ENCODE peak calls at places on chromosomes 6 and 20, in five cellular contexts. One of them, this sample, is unnamed.

GRCh38 chr6:30238178-30238795 is 25.1 kb upstream of the TRIM26 start:
- DNase-seq in astrocyte of the spinal cord: no peak
- DNase-seq in activated B cell treated with CpG ODN at 0.5 μM for 24 hours: no peak
- DNase-seq in coronary artery: no peak
- DNase-seq in sigmoid colon: no peak
- DNase-seq in this sample: no peak

GRCh38 chr20:7490288-7490687 is 450.0 kb downstream of the HAO1 start:
- DNase-seq in sigmoid colon: no peak
- DNase-seq in coronary artery: no peak
- DNase-seq in astrocyte of the spinal cord: no peak
- DNase-seq in activated B cell treated with CpG ODN at 0.5 μM for 24 hours: no peak
- DNase-seq in this sample: no peak

GRCh38 chr6:23086100-23086499 is 516.7 kb downstream of the HDGFL1 start:
- DNase-seq in activated B cell treated with CpG ODN at 0.5 μM for 24 hours: no peak
- DNase-seq in sigmoid colon: no peak
- DNase-seq in coronary artery: no peak
- DNase-seq in astrocyte of the spinal cord: no peak
- DNase-seq in this sample: no peak

GRCh38 chr6:48389146-48390043 is 278.4 kb upstream of the PTCHD4 start:
- DNase-seq in coronary artery: no peak
- DNase-seq in sigmoid colon: no peak
- DNase-seq in astrocyte of the spinal cord: no peak
- DNase-seq in activated B cell treated with CpG ODN at 0.5 μM for 24 hours: no peak
- DNase-seq in this sample: no peak

GRCh38 chr20:39607124-39607523 is 645.0 kb downstream of the DHX35 start:
- DNase-seq in coronary artery: no peak
- DNase-seq in astrocyte of the spinal cord: peak; percentile 83
- DNase-seq in sigmoid colon: no peak
- DNase-seq in activated B cell treated with CpG ODN at 0.5 μM for 24 hours: no peak
- DNase-seq in this sample: no peak

GRCh38 chr6:33995046-33995872 is 150.6 kb downstream of the GRM4 start:
- DNase-seq in sigmoid colon: no peak
- DNase-seq in astrocyte of the spinal cord: no peak
- DNase-seq in coronary artery: peak; percentile 66
- DNase-seq in activated B cell treated with CpG ODN at 0.5 μM for 24 hours: no peak
- DNase-seq in this sample: no peak

GRCh38 chr6:84768442-84769174 is 4.2 kb upstream of the TBX18 start:
- DNase-seq in astrocyte of the spinal cord: peak; percentile 65
- DNase-seq in activated B cell treated with CpG ODN at 0.5 μM for 24 hours: no peak
- DNase-seq in sigmoid colon: no peak
- DNase-seq in coronary artery: no peak
- DNase-seq in this sample: no peak

GRCh38 chr6:19399406-19399805 is 437.8 kb upstream of the ID4 start:
- DNase-seq in sigmoid colon: peak; percentile 65
- DNase-seq in activated B cell treated with CpG ODN at 0.5 μM for 24 hours: no peak
- DNase-seq in astrocyte of the spinal cord: peak; percentile 83
- DNase-seq in coronary artery: no peak
- DNase-seq in this sample: no peak

GRCh38 chr6:114087496-114087895 is 116.5 kb upstream of the HDAC2 start:
- DNase-seq in astrocyte of the spinal cord: no peak
- DNase-seq in sigmoid colon: no peak
- DNase-seq in activated B cell treated with CpG ODN at 0.5 μM for 24 hours: no peak
- DNase-seq in coronary artery: no peak
- DNase-seq in this sample: no peak

GRCh38 chr6:15715060-15715459 is 52.2 kb upstream of the DTNBP1 start:
- DNase-seq in astrocyte of the spinal cord: peak; percentile 5
- DNase-seq in coronary artery: no peak
- DNase-seq in sigmoid colon: no peak
- DNase-seq in activated B cell treated with CpG ODN at 0.5 μM for 24 hours: no peak
- DNase-seq in this sample: no peak

GRCh38 chr20:4082406-4083102 is 67.2 kb upstream of the RNF24 start:
- DNase-seq in astrocyte of the spinal cord: peak; percentile 80
- DNase-seq in coronary artery: no peak
- DNase-seq in activated B cell treated with CpG ODN at 0.5 μM for 24 hours: peak; percentile 26
- DNase-seq in sigmoid colon: peak; percentile 84
- DNase-seq in this sample: peak; percentile 68

GRCh38 chr6:155079985-155080452 is 84.9 kb downstream of the TIAM2 start:
- DNase-seq in activated B cell treated with CpG ODN at 0.5 μM for 24 hours: no peak
- DNase-seq in astrocyte of the spinal cord: no peak
- DNase-seq in sigmoid colon: no peak
- DNase-seq in coronary artery: no peak
- DNase-seq in this sample: peak; percentile 19

GRCh38 chr6:130459316-130459715 is 93.5 kb downstream of the TMEM200A start:
- DNase-seq in astrocyte of the spinal cord: no peak
- DNase-seq in coronary artery: no peak
- DNase-seq in activated B cell treated with CpG ODN at 0.5 μM for 24 hours: no peak
- DNase-seq in sigmoid colon: no peak
- DNase-seq in this sample: no peak

GRCh38 chr6:165821754-165822153 is 158.7 kb upstream of the PDE10A start:
- DNase-seq in sigmoid colon: no peak
- DNase-seq in coronary artery: no peak
- DNase-seq in activated B cell treated with CpG ODN at 0.5 μM for 24 hours: no peak
- DNase-seq in astrocyte of the spinal cord: no peak
- DNase-seq in this sample: no peak

GRCh38 chr6:38484656-38485055 is 155.1 kb downstream of the BTBD9 start:
- DNase-seq in sigmoid colon: no peak
- DNase-seq in coronary artery: no peak
- DNase-seq in astrocyte of the spinal cord: no peak
- DNase-seq in activated B cell treated with CpG ODN at 0.5 μM for 24 hours: no peak
- DNase-seq in this sample: no peak

GRCh38 chr20:32528291-32528891 is 56.7 kb downstream of the NOL4L start:
- DNase-seq in coronary artery: no peak
- DNase-seq in astrocyte of the spinal cord: no peak
- DNase-seq in sigmoid colon: no peak
- DNase-seq in activated B cell treated with CpG ODN at 0.5 μM for 24 hours: no peak
- DNase-seq in this sample: no peak

GRCh38 chr20:54203281-54203680 is 4.6 kb upstream of the PFDN4 start:
- DNase-seq in sigmoid colon: no peak
- DNase-seq in activated B cell treated with CpG ODN at 0.5 μM for 24 hours: no peak
- DNase-seq in coronary artery: no peak
- DNase-seq in astrocyte of the spinal cord: no peak
- DNase-seq in this sample: no peak

GRCh38 chr6:12014027-12014872 is 2.1 kb downstream of the HIVEP1 start:
- DNase-seq in activated B cell treated with CpG ODN at 0.5 μM for 24 hours: no peak
- DNase-seq in coronary artery: no peak
- DNase-seq in sigmoid colon: no peak
- DNase-seq in astrocyte of the spinal cord: peak; percentile 83
- DNase-seq in this sample: no peak

GRCh38 chr6:37731888-37732287 is 34.2 kb upstream of the MDGA1 start:
- DNase-seq in astrocyte of the spinal cord: no peak
- DNase-seq in sigmoid colon: no peak
- DNase-seq in activated B cell treated with CpG ODN at 0.5 μM for 24 hours: peak; percentile 40
- DNase-seq in coronary artery: no peak
- DNase-seq in this sample: peak; percentile 45

GRCh38 chr20:53736757-53737403 is 143.2 kb upstream of the ZNF217 start:
- DNase-seq in astrocyte of the spinal cord: no peak
- DNase-seq in sigmoid colon: no peak
- DNase-seq in activated B cell treated with CpG ODN at 0.5 μM for 24 hours: no peak
- DNase-seq in coronary artery: no peak
- DNase-seq in this sample: no peak

GRCh38 chr20:49661560-49662329 is 51.9 kb downstream of the B4GALT5 start:
- DNase-seq in activated B cell treated with CpG ODN at 0.5 μM for 24 hours: no peak
- DNase-seq in coronary artery: no peak
- DNase-seq in sigmoid colon: no peak
- DNase-seq in astrocyte of the spinal cord: no peak
- DNase-seq in this sample: no peak

GRCh38 chr6:41092421-41093140 is 19.8 kb downstream of the NFYA start:
- DNase-seq in astrocyte of the spinal cord: peak; percentile 20
- DNase-seq in coronary artery: no peak
- DNase-seq in activated B cell treated with CpG ODN at 0.5 μM for 24 hours: no peak
- DNase-seq in sigmoid colon: no peak
- DNase-seq in this sample: no peak

GRCh38 chr20:52524865-52525264 is 333.3 kb upstream of the ZFP64 start:
- DNase-seq in activated B cell treated with CpG ODN at 0.5 μM for 24 hours: no peak
- DNase-seq in coronary artery: no peak
- DNase-seq in sigmoid colon: no peak
- DNase-seq in astrocyte of the spinal cord: peak; percentile 0
- DNase-seq in this sample: no peak

GRCh38 chr20:50067018-50067417 is 45.9 kb downstream of the UBE2V1 start:
- DNase-seq in sigmoid colon: no peak
- DNase-seq in activated B cell treated with CpG ODN at 0.5 μM for 24 hours: no peak
- DNase-seq in coronary artery: no peak
- DNase-seq in astrocyte of the spinal cord: no peak
- DNase-seq in this sample: no peak

GRCh38 chr20:364905-365794 is 15.4 kb upstream of the TRIB3 start:
- DNase-seq in activated B cell treated with CpG ODN at 0.5 μM for 24 hours: no peak
- DNase-seq in coronary artery: no peak
- DNase-seq in sigmoid colon: no peak
- DNase-seq in astrocyte of the spinal cord: no peak
- DNase-seq in this sample: no peak

GRCh38 chr20:62897666-62898065 is 28.6 kb downstream of the DIDO1 start:
- DNase-seq in astrocyte of the spinal cord: no peak
- DNase-seq in activated B cell treated with CpG ODN at 0.5 μM for 24 hours: no peak
- DNase-seq in sigmoid colon: peak; percentile 62
- DNase-seq in coronary artery: no peak
- DNase-seq in this sample: no peak

GRCh38 chr6:5851261-5851757 is 155.4 kb downstream of the NRN1 start:
- DNase-seq in coronary artery: no peak
- DNase-seq in astrocyte of the spinal cord: peak; percentile 39
- DNase-seq in sigmoid colon: no peak
- DNase-seq in activated B cell treated with CpG ODN at 0.5 μM for 24 hours: peak; percentile 55
- DNase-seq in this sample: peak; percentile 50

GRCh38 chr6:19771753-19772336 is 65.3 kb upstream of the ID4 start:
- DNase-seq in coronary artery: no peak
- DNase-seq in astrocyte of the spinal cord: no peak
- DNase-seq in activated B cell treated with CpG ODN at 0.5 μM for 24 hours: no peak
- DNase-seq in sigmoid colon: no peak
- DNase-seq in this sample: no peak

GRCh38 chr20:32823078-32823477 is 3.3 kb downstream of the MAPRE1 start:
- DNase-seq in coronary artery: no peak
- DNase-seq in activated B cell treated with CpG ODN at 0.5 μM for 24 hours: no peak
- DNase-seq in astrocyte of the spinal cord: peak; percentile 66
- DNase-seq in sigmoid colon: no peak
- DNase-seq in this sample: no peak

GRCh38 chr6:148677594-148678476 is 69.0 kb upstream of the UST start:
- DNase-seq in activated B cell treated with CpG ODN at 0.5 μM for 24 hours: no peak
- DNase-seq in coronary artery: no peak
- DNase-seq in sigmoid colon: no peak
- DNase-seq in astrocyte of the spinal cord: no peak
- DNase-seq in this sample: peak; percentile 79

DNA sequence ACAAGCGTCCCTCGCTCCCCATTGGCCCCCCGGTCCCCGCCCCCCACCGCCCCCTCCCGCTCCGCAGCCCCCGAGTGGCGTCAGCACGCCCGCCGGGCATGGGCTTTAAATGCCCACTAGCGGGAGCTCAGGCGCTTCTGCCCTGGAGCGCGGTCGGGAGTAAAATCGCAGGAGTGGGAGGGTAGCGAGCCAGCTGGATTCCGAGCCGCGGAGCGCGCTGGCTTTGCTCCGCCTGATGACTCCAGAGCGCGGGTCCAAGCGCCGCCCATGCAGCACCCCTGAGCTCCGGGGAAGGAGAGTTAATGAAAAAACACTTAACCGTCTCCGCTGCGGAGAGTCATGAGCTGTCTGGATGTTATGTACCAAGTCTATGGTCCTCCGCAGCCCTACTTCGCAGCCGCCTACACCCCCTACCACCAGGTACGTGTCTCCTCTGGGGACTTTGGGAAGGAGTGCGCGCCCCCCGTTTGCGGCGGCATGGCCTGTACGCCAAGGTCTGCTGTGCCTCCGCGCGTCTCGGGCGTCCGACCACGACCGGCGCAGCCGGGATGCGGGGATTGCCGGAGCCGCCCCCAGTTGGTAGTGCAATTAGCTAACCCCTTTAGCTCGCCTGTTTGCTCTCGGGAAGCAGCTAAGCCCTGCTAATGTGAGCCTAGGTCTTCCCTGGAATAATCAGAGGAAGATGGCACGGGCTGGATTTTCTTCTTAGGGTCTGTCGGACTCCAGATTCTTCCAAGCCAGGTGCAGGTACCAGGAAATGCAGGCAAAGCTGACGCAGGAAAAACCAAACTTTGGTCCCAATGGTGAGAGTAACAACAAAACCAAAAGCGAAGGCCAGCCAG is at the start of gene VGLL2:
- DNase-seq in astrocyte of the spinal cord: peak; percentile 29
- DNase-seq in coronary artery: no peak
- DNase-seq in sigmoid colon: peak; percentile 65
- DNase-seq in activated B cell treated with CpG ODN at 0.5 μM for 24 hours: no peak
- DNase-seq in this sample: peak; percentile 21
- TF ChIP-seq CTCF in astrocyte of the spinal cord: peak; percentile 3
- TF ChIP-seq CTCF in coronary artery: no peak
- TF ChIP-seq CTCF in sigmoid colon: no peak
- TF ChIP-seq CTCF in activated B cell treated with CpG ODN at 0.5 μM for 24 hours: no peak
- TF ChIP-seq CTCF in this sample: no peak

GRCh38 chr20:41160686-41161085 is 23.3 kb downstream of the PLCG1 start:
- DNase-seq in activated B cell treated with CpG ODN at 0.5 μM for 24 hours: no peak
- DNase-seq in sigmoid colon: no peak
- DNase-seq in astrocyte of the spinal cord: no peak
- DNase-seq in coronary artery: no peak
- DNase-seq in this sample: no peak

GRCh38 chr20:41163821-41164220 is 26.5 kb downstream of the PLCG1 start:
- DNase-seq in activated B cell treated with CpG ODN at 0.5 μM for 24 hours: no peak
- DNase-seq in astrocyte of the spinal cord: no peak
- DNase-seq in coronary artery: no peak
- DNase-seq in sigmoid colon: no peak
- DNase-seq in this sample: no peak

GRCh38 chr20:41162396-41162795 is 25.1 kb downstream of the PLCG1 start:
- DNase-seq in astrocyte of the spinal cord: no peak
- DNase-seq in coronary artery: no peak
- DNase-seq in activated B cell treated with CpG ODN at 0.5 μM for 24 hours: no peak
- DNase-seq in sigmoid colon: no peak
- DNase-seq in this sample: no peak

GRCh38 chr20:41159547-41159946 is 22.2 kb downstream of the PLCG1 start:
- DNase-seq in activated B cell treated with CpG ODN at 0.5 μM for 24 hours: no peak
- DNase-seq in coronary artery: no peak
- DNase-seq in astrocyte of the spinal cord: no peak
- DNase-seq in sigmoid colon: no peak
- DNase-seq in this sample: no peak

DNA sequence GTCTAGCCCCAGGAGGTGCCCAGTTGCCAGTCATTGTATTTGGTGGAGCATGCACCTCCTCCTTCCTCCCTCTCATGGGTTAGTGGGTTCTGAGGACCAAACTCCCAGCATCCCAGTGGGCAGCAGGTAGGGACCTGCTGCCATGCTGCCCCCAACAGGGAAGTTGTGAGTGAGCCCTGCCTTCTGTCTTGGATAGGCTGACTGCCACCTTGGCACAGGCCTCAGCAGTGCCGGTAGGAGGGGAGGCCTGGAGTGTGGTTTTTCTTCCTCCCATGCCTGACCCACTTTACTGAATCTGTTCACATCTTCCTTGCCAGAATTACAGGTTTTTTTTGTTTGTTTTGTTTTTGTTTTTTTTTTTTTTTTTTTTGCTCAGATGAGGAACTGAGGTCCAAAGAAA is 24.5 kb downstream of the PLCG1 start:
- DNase-seq in activated B cell treated with CpG ODN at 0.5 μM for 24 hours: no peak
- DNase-seq in astrocyte of the spinal cord: no peak
- DNase-seq in coronary artery: no peak
- DNase-seq in sigmoid colon: no peak
- DNase-seq in this sample: no peak
- TF ChIP-seq CTCF in activated B cell treated with CpG ODN at 0.5 μM for 24 hours: no peak
- TF ChIP-seq CTCF in astrocyte of the spinal cord: no peak
- TF ChIP-seq CTCF in coronary artery: no peak
- TF ChIP-seq CTCF in sigmoid colon: no peak
- TF ChIP-seq CTCF in this sample: no peak

GRCh38 chr6:36423101-36423824 is 19.4 kb downstream of the PXT1 start:
- DNase-seq in activated B cell treated with CpG ODN at 0.5 μM for 24 hours: peak; percentile 91
- DNase-seq in coronary artery: peak; percentile 99
- DNase-seq in sigmoid colon: peak; percentile 99
- DNase-seq in astrocyte of the spinal cord: peak; percentile 98
- DNase-seq in this sample: peak; percentile 98
- TF ChIP-seq CTCF in activated B cell treated with CpG ODN at 0.5 μM for 24 hours: no peak
- TF ChIP-seq CTCF in coronary artery: peak; percentile 39
- TF ChIP-seq CTCF in sigmoid colon: peak; percentile 47
- TF ChIP-seq CTCF in astrocyte of the spinal cord: peak; percentile 72
- TF ChIP-seq CTCF in this sample: peak; percentile 74

GRCh38 chr6:44002591-44003344 is 124.5 kb downstream of the MRPL14 start:
- DNase-seq in coronary artery: no peak
- DNase-seq in astrocyte of the spinal cord: peak; percentile 54
- DNase-seq in sigmoid colon: no peak
- DNase-seq in activated B cell treated with CpG ODN at 0.5 μM for 24 hours: peak; percentile 49
- DNase-seq in this sample: peak; percentile 66
- TF ChIP-seq CTCF in coronary artery: no peak
- TF ChIP-seq CTCF in astrocyte of the spinal cord: peak; percentile 34
- TF ChIP-seq CTCF in sigmoid colon: no peak
- TF ChIP-seq CTCF in activated B cell treated with CpG ODN at 0.5 μM for 24 hours: no peak
- TF ChIP-seq CTCF in this sample: peak; percentile 21